ENCODE peak calls at places on chromosome 4, in nine cellular contexts. Y, V, F, C, Z, I, G, R and K are unnamed samples.
A peak's percentile ranks its signal among the peaks of the same experiment; 100 is the strongest.

GRCh38 chr4:78692815-78693156 is 83.4 kb upstream of the BMP2K start:
- DNase-seq in Y (no peak), V (no peak), F (no peak), C (no peak), Z (no peak), I (no peak), G (no peak), R (no peak), K (no peak)

GRCh38 chr4:22957774-22958173 is 265.0 kb downstream of the GBA3 start:
- DNase-seq in Y (no peak), V (no peak), F (no peak), C (no peak), Z (no peak), I (no peak), G (peak; percentile 2), R (no peak), K (no peak)

GRCh38 chr4:28463184-28463690 is 1602.6 kb downstream of the STIM2 start:
- DNase-seq in Y (no peak), V (no peak), F (no peak), C (no peak), Z (no peak), I (no peak), G (no peak), R (no peak), K (no peak)

GRCh38 chr4:65383589-65384305 is 286.5 kb downstream of the EPHA5 start:
- DNase-seq in Y (no peak), V (peak; percentile 39), F (no peak), C (no peak), Z (no peak), I (no peak), G (no peak), R (no peak), K (no peak)

GRCh38 chr4:119211856-119212250 is 660 bp upstream of the USP53 start:
- DNase-seq in Y (no peak), V (no peak), F (no peak), C (no peak), Z (peak; percentile 59), I (no peak), G (no peak), R (no peak), K (peak; percentile 26)

GRCh38 chr4:129808242-129808641 is 712.3 kb downstream of the C4orf33 start:
- DNase-seq in Y (no peak), V (peak; percentile 41), F (no peak), C (no peak), Z (no peak), I (no peak), G (no peak), R (no peak), K (no peak)

GRCh38 chr4:16294455-16294854 is 68.2 kb upstream of the TAPT1 start:
- DNase-seq in Y (no peak), V (peak; percentile 32), F (no peak), C (no peak), Z (no peak), I (no peak), G (no peak), R (no peak), K (peak; percentile 12)

GRCh38 chr4:7767966-7768365 is 171.7 kb downstream of the AFAP1 start:
- DNase-seq in Y (no peak), V (no peak), F (no peak), C (no peak), Z (no peak), I (no peak), G (no peak), R (no peak), K (no peak)

GRCh38 chr4:146585761-146586333 is 52.8 kb upstream of the POU4F2 start:
- DNase-seq in Y (no peak), V (peak; percentile 56), F (no peak), C (no peak), Z (no peak), I (no peak), G (no peak), R (no peak), K (no peak)

GRCh38 chr4:176270669-176271068 is 1.6 kb upstream of the ASB5 start:
- DNase-seq in Y (peak; percentile 38), V (peak; percentile 99), F (peak; percentile 4), C (peak; percentile 73), Z (no peak), I (no peak), G (peak; percentile 72), R (no peak), K (peak; percentile 100)

GRCh38 chr4:109985993-109986640 is 73.4 kb downstream of the EGF start:
- DNase-seq in Y (peak; percentile 29), V (no peak), F (no peak), C (no peak), Z (no peak), I (no peak), G (peak; percentile 31), R (no peak), K (no peak)

GRCh38 chr4:96036781-96037180 is 196.9 kb downstream of the PDHA2 start:
- DNase-seq in Y (no peak), V (no peak), F (no peak), C (no peak), Z (no peak), I (no peak), G (no peak), R (no peak), K (no peak)

GRCh38 chr4:101102114-101102752 is 245.1 kb downstream of the PPP3CA start:
- DNase-seq in Y (no peak), V (no peak), F (no peak), C (peak; percentile 2), Z (no peak), I (no peak), G (no peak), R (no peak), K (no peak)

GRCh38 chr4:138005486-138005885 is 236.7 kb downstream of the SLC7A11 start:
- DNase-seq in Y (no peak), V (no peak), F (no peak), C (no peak), Z (no peak), I (no peak), G (no peak), R (no peak), K (no peak)

GRCh38 chr4:106809083-106809482 is 227.0 kb downstream of the DKK2 start:
- DNase-seq in Y (peak; percentile 44), V (peak; percentile 72), F (no peak), C (peak; percentile 7), Z (no peak), I (no peak), G (peak; percentile 3), R (no peak), K (no peak)

GRCh38 chr4:73901031-73901430 is 31.8 kb downstream of the CXCL1 start:
- DNase-seq in Y (no peak), V (no peak), F (no peak), C (no peak), Z (no peak), I (no peak), G (no peak), R (no peak), K (no peak)

GRCh38 chr4:82948647-82949204 is 48.2 kb downstream of the THAP9 start:
- DNase-seq in Y (no peak), V (peak; percentile 18), F (no peak), C (peak; percentile 3), Z (no peak), I (no peak), G (no peak), R (no peak), K (no peak)

GRCh38 chr4:43816107-43816506 is 632.5 kb downstream of the KCTD8 start:
- DNase-seq in Y (no peak), V (peak; percentile 3), F (no peak), C (no peak), Z (no peak), I (no peak), G (peak; percentile 15), R (no peak), K (no peak)

GRCh38 chr4:107993969-107994368 is 4.3 kb downstream of the HADH start:
- DNase-seq in Y (no peak), V (no peak), F (no peak), C (no peak), Z (no peak), I (no peak), G (no peak), R (no peak), K (no peak)

GRCh38 chr4:118941149-118941548 is 52.5 kb downstream of the SYNPO2 start:
- DNase-seq in Y (no peak), V (peak; percentile 56), F (no peak), C (no peak), Z (no peak), I (no peak), G (no peak), R (no peak), K (no peak)

GRCh38 chr4:88989990-88990389 is 67.0 kb downstream of the FAM13A start:
- DNase-seq in Y (no peak), V (no peak), F (no peak), C (peak; percentile 15), Z (no peak), I (no peak), G (no peak), R (no peak), K (no peak)

GRCh38 chr4:55124337-55125076 is 888 bp downstream of the KDR start:
- DNase-seq in Y (no peak), V (no peak), F (peak; percentile 49), C (no peak), Z (no peak), I (no peak), G (no peak), R (no peak), K (no peak)

GRCh38 chr4:89336818-89337395 is 29.3 kb upstream of the GPRIN3 start:
- DNase-seq in Y (no peak), V (no peak), F (no peak), C (no peak), Z (no peak), I (no peak), G (no peak), R (peak; percentile 17), K (no peak)

GRCh38 chr4:7648813-7649395 is 214.2 kb upstream of the PSAPL1 start:
- DNase-seq in Y (no peak), V (no peak), F (no peak), C (no peak), Z (no peak), I (no peak), G (no peak), R (no peak), K (no peak)

GRCh38 chr4:79209822-79210635 is 115.8 kb downstream of the NAA11 start:
- DNase-seq in Y (no peak), V (peak; percentile 22), F (no peak), C (no peak), Z (no peak), I (no peak), G (no peak), R (no peak), K (peak; percentile 21)

GRCh38 chr4:39502034-39502658 is 25.1 kb downstream of the UGDH start:
- DNase-seq in Y (no peak), V (peak; percentile 69), F (no peak), C (peak; percentile 77), Z (no peak), I (no peak), G (no peak), R (no peak), K (no peak)